ENCODE peak calls at places on chromosome 12, in four cellular contexts. One of them, this sample, is unnamed.

GRCh38 chr12:51675062-51675803 is 84.2 kb downstream of the SCN8A start:
- DNase-seq in SW 1271: no peak
- DNase-seq in kidney tubule cell: no peak
- DNase-seq in NCI-H1694: no peak
- DNase-seq in this sample: no peak

GRCh38 chr12:52119398-52120254 is 40.1 kb downstream of the SMIM41 start:
- DNase-seq in SW 1271: no peak
- DNase-seq in kidney tubule cell: peak; percentile 81
- DNase-seq in NCI-H1694: no peak
- DNase-seq in this sample: peak; percentile 30

GRCh38 chr12:48882325-48882687 is 16.6 kb upstream of the RND1 start:
- DNase-seq in SW 1271: no peak
- DNase-seq in kidney tubule cell: peak; percentile 68
- DNase-seq in NCI-H1694: no peak
- DNase-seq in this sample: no peak

GRCh38 chr12:109393437-109394345 is 46.0 kb downstream of the MYO1H start:
- DNase-seq in SW 1271: peak; percentile 66
- DNase-seq in kidney tubule cell: peak; percentile 62
- DNase-seq in NCI-H1694: peak; percentile 39
- DNase-seq in this sample: peak; percentile 72

GRCh38 chr12:66903782-66904396 is 225.0 kb upstream of the GRIP1 start:
- DNase-seq in SW 1271: no peak
- DNase-seq in kidney tubule cell: no peak
- DNase-seq in NCI-H1694: peak; percentile 9
- DNase-seq in this sample: peak; percentile 41

GRCh38 chr12:124617615-124618014 is 50.2 kb upstream of the NCOR2 start:
- DNase-seq in SW 1271: no peak
- DNase-seq in kidney tubule cell: no peak
- DNase-seq in NCI-H1694: no peak
- DNase-seq in this sample: no peak

GRCh38 chr12:92085040-92085439 is 60.6 kb downstream of the BTG1 start:
- DNase-seq in SW 1271: no peak
- DNase-seq in kidney tubule cell: no peak
- DNase-seq in NCI-H1694: no peak
- DNase-seq in this sample: no peak

GRCh38 chr12:75603475-75603874 is 92.1 kb upstream of the KRR1 start:
- DNase-seq in SW 1271: no peak
- DNase-seq in kidney tubule cell: peak; percentile 13
- DNase-seq in NCI-H1694: no peak
- DNase-seq in this sample: no peak

GRCh38 chr12:57545809-57546437 is 1.1 kb downstream of the DCTN2 start:
- DNase-seq in SW 1271: no peak
- DNase-seq in kidney tubule cell: peak; percentile 76
- DNase-seq in NCI-H1694: no peak
- DNase-seq in this sample: no peak

GRCh38 chr12:66862586-66862985 is 183.7 kb upstream of the GRIP1 start:
- DNase-seq in SW 1271: no peak
- DNase-seq in kidney tubule cell: no peak
- DNase-seq in NCI-H1694: no peak
- DNase-seq in this sample: no peak

GRCh38 chr12:98635657-98636323 is 8.8 kb downstream of the IKBIP start:
- DNase-seq in SW 1271: peak; percentile 84
- DNase-seq in kidney tubule cell: peak; percentile 87
- DNase-seq in NCI-H1694: no peak
- DNase-seq in this sample: peak; percentile 97

GRCh38 chr12:122235741-122236140 is 9.9 kb upstream of the DIABLO start:
- DNase-seq in SW 1271: no peak
- DNase-seq in kidney tubule cell: no peak
- DNase-seq in NCI-H1694: no peak
- DNase-seq in this sample: no peak

GRCh38 chr12:104050436-104050835 is 449 bp upstream of the GLT8D2 start:
- DNase-seq in SW 1271: no peak
- DNase-seq in kidney tubule cell: no peak
- DNase-seq in NCI-H1694: no peak
- DNase-seq in this sample: no peak

GRCh38 chr12:127125607-127126259 is 1141.2 kb upstream of the TMEM132C start:
- DNase-seq in SW 1271: peak; percentile 94
- DNase-seq in kidney tubule cell: peak; percentile 99
- DNase-seq in NCI-H1694: no peak
- DNase-seq in this sample: peak; percentile 78

GRCh38 chr12:82361461-82361915 is 3.2 kb downstream of the METTL25 start:
- DNase-seq in SW 1271: no peak
- DNase-seq in kidney tubule cell: no peak
- DNase-seq in NCI-H1694: no peak
- DNase-seq in this sample: no peak

GRCh38 chr12:9327307-9327706 is 119.1 kb upstream of the PZP start:
- DNase-seq in SW 1271: no peak
- DNase-seq in kidney tubule cell: no peak
- DNase-seq in NCI-H1694: no peak
- DNase-seq in this sample: no peak

GRCh38 chr12:109154485-109155438 is 38.4 kb downstream of the ACACB start:
- DNase-seq in SW 1271: peak; percentile 80
- DNase-seq in kidney tubule cell: peak; percentile 73
- DNase-seq in NCI-H1694: no peak
- DNase-seq in this sample: peak; percentile 85

GRCh38 chr12:114399664-114400211 is 6.2 kb downstream of the TBX5 start:
- DNase-seq in SW 1271: no peak
- DNase-seq in kidney tubule cell: peak; percentile 29
- DNase-seq in NCI-H1694: no peak
- DNase-seq in this sample: no peak

GRCh38 chr12:117439531-117440001 is 78.1 kb upstream of the NOS1 start:
- DNase-seq in SW 1271: no peak
- DNase-seq in kidney tubule cell: no peak
- DNase-seq in NCI-H1694: no peak
- DNase-seq in this sample: no peak

GRCh38 chr12:59149995-59150642 is 229.8 kb upstream of the LRIG3 start:
- DNase-seq in SW 1271: peak; percentile 87
- DNase-seq in kidney tubule cell: peak; percentile 83
- DNase-seq in NCI-H1694: peak; percentile 75
- DNase-seq in this sample: peak; percentile 93

GRCh38 chr12:2284321-2284813 is 231.6 kb downstream of the CACNA1C start:
- DNase-seq in SW 1271: no peak
- DNase-seq in kidney tubule cell: no peak
- DNase-seq in NCI-H1694: no peak
- DNase-seq in this sample: no peak

GRCh38 chr12:111271674-111272418 is 97.0 kb downstream of the PHETA1 start:
- DNase-seq in SW 1271: peak; percentile 8
- DNase-seq in kidney tubule cell: no peak
- DNase-seq in NCI-H1694: no peak
- DNase-seq in this sample: no peak

GRCh38 chr12:113059071-113059595 is 2.6 kb downstream of the DTX1 start:
- DNase-seq in SW 1271: no peak
- DNase-seq in kidney tubule cell: no peak
- DNase-seq in NCI-H1694: no peak
- DNase-seq in this sample: no peak